ENCODE peak calls at places on chromosomes 1 and 21, in seven cellular contexts. N is sciatic nerve; S is stomach; X is epithelial cell of prostate; E is cerebellar cortex; Y is COR-L47; G is effector CD4-positive, alpha-beta T cell. D is an unnamed sample.

GRCh38 chr1:224127925-224128819 is 14.3 kb downstream of the FBXO28 start:
- DNase-seq in E (no peak), Y (no peak), S (no peak), X (no peak), G (no peak), N (no peak), D (peak)

GRCh38 chr1:167439301-167439988 is 78.9 kb downstream of the CD247 start:
- DNase-seq in Y (peak), S (no peak), G (no peak), N (no peak), E (peak), X (no peak), D (peak)

GRCh38 chr1:201023517-201023902 is at the start of gene KIF21B:
- DNase-seq in G (peak), S (peak), X (no peak), N (peak), E (peak), Y (peak), D (no peak)

GRCh38 chr1:239930646-239931262 is 160.9 kb upstream of the FMN2 start:
- DNase-seq in Y (no peak), S (no peak), E (no peak), G (no peak), X (no peak), N (no peak), D (no peak)

GRCh38 chr1:2972011-2972878 is 49.0 kb upstream of the ACTRT2 start:
- DNase-seq in S (no peak), G (no peak), Y (no peak), N (peak), X (no peak), E (no peak), D (no peak)

GRCh38 chr1:7255303-7256058 is 470.2 kb downstream of the CAMTA1 start:
- DNase-seq in Y (no peak), N (no peak), G (no peak), E (no peak), X (peak), S (no peak), D (no peak)

GRCh38 chr1:154992721-154993571 is 440 bp upstream of the LENEP start:
- DNase-seq in G (no peak), S (no peak), X (no peak), E (no peak), Y (no peak), N (peak), D (no peak)

GRCh38 chr1:24202987-24203386 is 15.9 kb upstream of the IFNLR1 start:
- DNase-seq in N (no peak), G (no peak), Y (no peak), X (no peak), S (no peak), E (no peak), D (no peak)

GRCh38 chr21:15731243-15731613 is 1.4 kb downstream of the USP25 start:
- DNase-seq in E (no peak), G (no peak), S (no peak), Y (no peak), N (no peak), X (no peak), D (no peak)

GRCh38 chr1:53878492-53879105 is 11.0 kb downstream of the YIPF1 start:
- DNase-seq in Y (peak), E (peak), G (no peak), N (no peak), X (no peak), S (no peak), D (peak)

GRCh38 chr1:52937433-52938065 is 10.5 kb downstream of the SCP2 start:
- DNase-seq in S (no peak), E (no peak), N (no peak), Y (no peak), X (no peak), G (no peak), D (no peak)

GRCh38 chr1:179510038-179510437 is 65.7 kb downstream of the NPHS2 start:
- DNase-seq in E (no peak), S (no peak), N (no peak), X (no peak), Y (no peak), G (no peak), D (no peak)

GRCh38 chr1:97379387-97380075 is 541.3 kb downstream of the DPYD start:
- DNase-seq in G (no peak), X (no peak), Y (no peak), S (no peak), N (no peak), E (no peak), D (peak)

GRCh38 chr1:52925571-52926005 is 1.5 kb upstream of the SCP2 start:
- DNase-seq in X (no peak), E (peak), N (no peak), Y (no peak), S (no peak), G (no peak), D (no peak)

GRCh38 chr1:97304366-97304765 is 582.8 kb downstream of the PTBP2 start:
- DNase-seq in G (no peak), N (no peak), S (no peak), X (no peak), E (no peak), Y (no peak), D (no peak)

GRCh38 chr1:240385985-240386978 is 225.7 kb downstream of the GREM2 start:
- DNase-seq in Y (no peak), S (no peak), E (no peak), N (no peak), X (no peak), G (no peak), D (peak)

GRCh38 chr1:200979574-200980451 is 43.7 kb downstream of the KIF21B start:
- DNase-seq in E (peak), N (no peak), G (peak), S (peak), Y (peak), X (no peak), D (no peak)

GRCh38 chr21:27112186-27112585 is 145.3 kb upstream of the ADAMTS5 start:
- DNase-seq in N (no peak), G (no peak), S (no peak), Y (no peak), E (no peak), X (peak), D (no peak)

GRCh38 chr1:205440476-205441317 is 15.1 kb downstream of the BLACAT1 start:
- DNase-seq in G (peak), S (peak), X (peak), N (peak), E (peak), Y (no peak), D (no peak)

GRCh38 chr1:115531806-115532359 is 109.9 kb upstream of the VANGL1 start:
- DNase-seq in N (no peak), X (no peak), G (no peak), S (no peak), E (no peak), Y (no peak), D (peak)

GRCh38 chr1:91018006-91018405 is 3.8 kb downstream of the ZNF644 start:
- DNase-seq in S (no peak), G (no peak), N (no peak), Y (no peak), E (peak), X (no peak), D (peak)

GRCh38 chr1:66623812-66624211 is 89.9 kb downstream of the SGIP1 start:
- DNase-seq in S (no peak), N (no peak), X (no peak), E (no peak), G (no peak), Y (no peak), D (no peak)

GRCh38 chr21:18913914-18914313 is 510.3 kb upstream of the TMPRSS15 start:
- DNase-seq in S (no peak), G (no peak), Y (no peak), N (no peak), X (no peak), E (peak), D (no peak)

GRCh38 chr1:110495926-110496600 is 22.9 kb downstream of the KCNA10 start:
- DNase-seq in N (peak), Y (peak), G (peak), S (peak), X (no peak), E (peak), D (peak)

GRCh38 chr1:206933333-206933945 is 11.7 kb upstream of the FCMR start:
- DNase-seq in E (no peak), Y (no peak), S (peak), G (peak), X (no peak), N (no peak), D (no peak)

GRCh38 chr1:19046972-19047371 is 90.5 kb upstream of the IFFO2 start:
- DNase-seq in Y (no peak), G (no peak), X (no peak), N (no peak), E (no peak), S (no peak), D (no peak)

GRCh38 chr1:106022312-106022902 is 1034.1 kb upstream of the PRMT6 start:
- DNase-seq in X (no peak), E (no peak), N (no peak), S (no peak), G (no peak), Y (peak), D (no peak)

GRCh38 chr1:22969224-22969829 is 3.3 kb downstream of the LACTBL1 start:
- DNase-seq in S (no peak), N (no peak), X (no peak), Y (peak), E (no peak), G (no peak), D (peak)

GRCh38 chr1:174358786-174359453 is 88.8 kb upstream of the GPR52 start:
- DNase-seq in X (no peak), E (no peak), N (no peak), S (peak), Y (no peak), G (no peak), D (no peak)

GRCh38 chr1:155002479-155003226 is at the start of gene ZBTB7B:
- DNase-seq in X (no peak), N (no peak), S (peak), Y (peak), E (no peak), G (no peak), D (peak)

GRCh38 chr1:88922214-88922613 is 30.8 kb upstream of the GTF2B start:
- DNase-seq in N (no peak), Y (no peak), X (no peak), S (no peak), E (no peak), G (no peak), D (no peak)

GRCh38 chr21:38903578-38904193 is 98.0 kb downstream of the ETS2 start:
- DNase-seq in Y (no peak), S (peak), N (no peak), X (peak), G (no peak), E (no peak), D (no peak)

GRCh38 chr1:231272880-231273279 is 31.9 kb downstream of the GNPAT start:
- DNase-seq in N (no peak), X (no peak), S (no peak), E (no peak), G (no peak), Y (no peak), D (no peak)

GRCh38 chr1:17700981-17701870 is 53.9 kb upstream of the ACTL8 start:
- DNase-seq in E (no peak), X (no peak), N (no peak), S (no peak), G (no peak), Y (no peak), D (no peak)

GRCh38 chr21:39633043-39633442 is 20.3 kb downstream of the B3GALT5 start:
- DNase-seq in S (no peak), E (no peak), N (no peak), Y (no peak), G (no peak), X (peak), D (no peak)

GRCh38 chr1:201849372-201850052 is 20.6 kb downstream of the IPO9 start:
- DNase-seq in X (no peak), Y (no peak), E (no peak), N (no peak), S (no peak), G (no peak), D (no peak)

GRCh38 chr21:37073417-37074194 is 552 bp downstream of the TTC3 start:
- DNase-seq in S (peak), G (peak), X (no peak), N (peak), Y (peak), E (peak), D (peak)